ENCODE peak calls at places on chromosomes 4 and X, in seven cellular contexts. I, F, H, K, V, S and J are unnamed samples.

GRCh38 chr4:118927976-118928375 is 39.3 kb downstream of the SYNPO2 start:
- DNase-seq in I (no peak), F (no peak), H (no peak), K (peak; percentile 47), V (peak; percentile 83), S (peak; percentile 40), J (peak; percentile 70)

GRCh38 chr4:3771167-3771809 is 5.1 kb downstream of the ADRA2C start:
- DNase-seq in I (no peak), F (peak; percentile 30), H (no peak), K (no peak), V (peak; percentile 26), S (no peak), J (no peak)

GRCh38 chr4:3031357-3032064 is 42.8 kb downstream of the HTT-AS start:
- DNase-seq in I (no peak), F (no peak), H (no peak), K (no peak), V (peak; percentile 98), S (no peak), J (no peak)

GRCh38 chrX:100407784-100408642 is 2.1 kb downstream of the PCDH19 start:
- DNase-seq in I (no peak), F (no peak), H (peak; percentile 36), K (peak; percentile 16), V (no peak), S (no peak), J (no peak)

GRCh38 chr4:72112514-72113156 is 80.8 kb downstream of the NPFFR2 start:
- DNase-seq in I (peak; percentile 18), F (no peak), H (no peak), K (no peak), V (no peak), S (no peak), J (no peak)

GRCh38 chr4:71198958-71199357 is 139.9 kb upstream of the SLC4A4 start:
- DNase-seq in I (no peak), F (no peak), H (no peak), K (no peak), V (no peak), S (no peak), J (no peak)

GRCh38 chr4:56276547-56276946 is 110.7 kb downstream of the AASDH start:
- DNase-seq in I (no peak), F (no peak), H (no peak), K (no peak), V (no peak), S (no peak), J (no peak)

GRCh38 chrX:121869876-121870477 is 822.6 kb downstream of the GLUD2 start:
- DNase-seq in I (no peak), F (no peak), H (peak; percentile 0), K (no peak), V (no peak), S (no peak), J (no peak)

GRCh38 chr4:54149323-54149722 is 49.4 kb downstream of the GSX2 start:
- DNase-seq in I (no peak), F (no peak), H (no peak), K (no peak), V (no peak), S (no peak), J (no peak)

GRCh38 chrX:41447897-41448296 is 754 bp downstream of the NYX start:
- DNase-seq in I (no peak), F (no peak), H (no peak), K (no peak), V (no peak), S (no peak), J (no peak)

GRCh38 chr4:109303141-109303499 is 662 bp upstream of the COL25A1 start:
- DNase-seq in I (no peak), F (no peak), H (no peak), K (no peak), V (peak; percentile 40), S (no peak), J (peak; percentile 14)

GRCh38 chr4:37675587-37676290 is 10.4 kb downstream of the RELL1 start:
- DNase-seq in I (no peak), F (peak; percentile 95), H (no peak), K (no peak), V (peak; percentile 81), S (no peak), J (no peak)

GRCh38 chrX:151004085-151004484 is 20.9 kb downstream of the HMGB3 start:
- DNase-seq in I (no peak), F (no peak), H (no peak), K (no peak), V (no peak), S (no peak), J (no peak)

GRCh38 chr4:157803441-157804168 is 369.2 kb downstream of the GASK1B start:
- DNase-seq in I (no peak), F (no peak), H (no peak), K (no peak), V (no peak), S (no peak), J (peak; percentile 69)

GRCh38 chr4:15034071-15034764 is 31.9 kb downstream of the CPEB2 start:
- DNase-seq in I (no peak), F (no peak), H (no peak), K (no peak), V (no peak), S (no peak), J (no peak)

GRCh38 chrX:15737957-15738685 is at the start of gene CA5B:
- DNase-seq in I (no peak), F (peak; percentile 91), H (peak; percentile 91), K (peak; percentile 96), V (peak; percentile 91), S (peak; percentile 90), J (peak; percentile 94)

GRCh38 chrX:14641681-14642655 is 112.6 kb downstream of the GLRA2 start:
- DNase-seq in I (no peak), F (no peak), H (no peak), K (no peak), V (no peak), S (no peak), J (no peak)

GRCh38 chr4:107546637-107547036 is 173.4 kb downstream of the PAPSS1 start:
- DNase-seq in I (no peak), F (no peak), H (no peak), K (no peak), V (peak; percentile 13), S (no peak), J (no peak)

GRCh38 chr4:27176400-27176799 is 315.8 kb downstream of the STIM2 start:
- DNase-seq in I (no peak), F (peak; percentile 25), H (peak; percentile 66), K (no peak), V (no peak), S (no peak), J (no peak)

GRCh38 chr4:73919691-73920090 is 50.5 kb downstream of the CXCL1 start:
- DNase-seq in I (no peak), F (no peak), H (no peak), K (no peak), V (no peak), S (no peak), J (no peak)

GRCh38 chr4:180057198-180057821 is 2185.9 kb upstream of the TENM3 start:
- DNase-seq in I (no peak), F (no peak), H (peak; percentile 53), K (no peak), V (no peak), S (no peak), J (no peak)

GRCh38 chr4:1204286-1204827 is 32.0 kb upstream of the SPON2 start:
- DNase-seq in I (no peak), F (no peak), H (no peak), K (no peak), V (peak; percentile 1), S (no peak), J (peak; percentile 17)

GRCh38 chr4:52076731-52077130 is 25.6 kb downstream of the SPATA18 start:
- DNase-seq in I (no peak), F (no peak), H (peak; percentile 86), K (peak; percentile 20), V (peak; percentile 34), S (peak; percentile 15), J (no peak)
- H3K4me3 ChIP-seq in I (no peak overlapping the region), F (no peak overlapping the region), H (peak overlapping the region; percentile 56), K (no peak overlapping the region), V (no peak overlapping the region), S (peak overlapping the region; percentile 41), J (no peak overlapping the region)

GRCh38 chrX:113929004-113929403 is 654.9 kb upstream of the HTR2C start:
- DNase-seq in I (no peak), F (peak; percentile 7), H (peak; percentile 83), K (no peak), V (peak; percentile 1), S (no peak), J (no peak)
- TF ChIP-seq CTCF in I (no peak), F (peak; percentile 65), H (peak; percentile 69), K (no peak), V (no peak), S (peak; percentile 9), J (no peak)

DNA sequence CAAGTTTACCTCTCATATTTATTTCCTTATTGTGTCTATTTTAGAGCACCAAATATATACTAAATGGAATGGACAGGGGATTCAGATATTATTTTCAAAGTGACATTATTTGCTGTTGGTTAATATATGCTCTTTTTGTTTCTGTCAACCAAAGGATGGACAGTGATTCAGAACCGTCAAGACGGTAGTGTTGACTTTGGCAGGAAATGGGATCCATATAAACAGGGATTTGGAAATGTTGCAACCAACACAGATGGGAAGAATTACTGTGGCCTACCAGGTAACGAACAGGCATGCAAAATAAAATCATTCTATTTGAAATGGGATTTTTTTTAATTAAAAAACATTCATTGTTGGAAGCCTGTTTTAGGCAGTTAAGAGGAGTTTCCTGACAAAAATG is 6.2 kb downstream of the FGB start:
- DNase-seq in I (no peak), F (no peak), H (no peak), K (no peak), V (no peak), S (no peak), J (no peak)
- H3K27ac ChIP-seq in I (no peak overlapping the region), F (no peak overlapping the region), H (no peak overlapping the region), K (no peak overlapping the region), V (no peak overlapping the region), S (no peak overlapping the region), J (no peak overlapping the region)

DNA sequence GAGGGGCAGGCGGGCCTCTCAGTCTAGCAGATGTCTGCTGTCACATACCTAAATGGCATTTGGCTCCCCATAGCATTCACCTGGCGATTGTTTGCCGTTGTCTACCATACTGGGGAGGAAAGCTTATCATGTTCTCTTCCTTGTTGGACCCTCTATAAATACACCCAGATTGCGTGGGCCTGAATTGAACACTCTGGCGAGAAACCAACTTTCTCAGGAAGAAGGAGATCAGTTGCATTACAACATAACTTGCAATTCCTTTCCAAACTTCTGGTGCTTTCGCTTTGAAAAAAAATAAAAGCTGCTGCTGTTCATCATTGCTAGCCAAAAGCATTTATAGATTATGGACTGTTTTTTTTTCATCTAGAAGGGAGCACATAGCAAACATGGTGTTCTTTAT is 230.0 kb upstream of the GPC4 start:
- DNase-seq in I (no peak), F (no peak), H (no peak), K (no peak), V (no peak), S (no peak), J (no peak)
- H3K4me3 ChIP-seq in I (no peak overlapping the region), F (no peak overlapping the region), H (no peak overlapping the region), K (no peak overlapping the region), V (no peak overlapping the region), S (no peak overlapping the region), J (no peak overlapping the region)